ENCODE peak calls at places on chromosome 7, in six cellular contexts. One of them, this sample, is unnamed.

GRCh38 chr7:149759111-149759510 is 14.3 kb downstream of the ZNF467 start:
- DNase-seq in Caco-2: no peak
- DNase-seq in GM10248: no peak
- DNase-seq in HCT116: no peak
- DNase-seq in AG04450: no peak
- DNase-seq in left ventricle myocardium inferior: no peak
- DNase-seq in this sample: no peak

GRCh38 chr7:54985405-54986360 is 33.1 kb upstream of the EGFR start:
- DNase-seq in Caco-2: peak
- DNase-seq in GM10248: no peak
- DNase-seq in AG04450: peak
- DNase-seq in left ventricle myocardium inferior: no peak
- DNase-seq in HCT116: peak
- DNase-seq in this sample: no peak

GRCh38 chr7:377069-378040 is 87.4 kb downstream of the FOXL3 start:
- DNase-seq in HCT116: no peak
- DNase-seq in Caco-2: peak
- DNase-seq in AG04450: no peak
- DNase-seq in GM10248: no peak
- DNase-seq in left ventricle myocardium inferior: peak
- DNase-seq in this sample: no peak

GRCh38 chr7:91270372-91270771 is 6.1 kb downstream of the FZD1 start:
- DNase-seq in left ventricle myocardium inferior: no peak
- DNase-seq in Caco-2: no peak
- DNase-seq in AG04450: no peak
- DNase-seq in HCT116: no peak
- DNase-seq in GM10248: no peak
- DNase-seq in this sample: no peak

GRCh38 chr7:90738249-90738648 is 142.1 kb downstream of the CDK14 start:
- DNase-seq in HCT116: no peak
- DNase-seq in left ventricle myocardium inferior: no peak
- DNase-seq in Caco-2: no peak
- DNase-seq in GM10248: no peak
- DNase-seq in AG04450: no peak
- DNase-seq in this sample: no peak

GRCh38 chr7:47893238-47893637 is 55.0 kb downstream of the PKD1L1 start:
- DNase-seq in HCT116: peak
- DNase-seq in left ventricle myocardium inferior: no peak
- DNase-seq in GM10248: peak
- DNase-seq in Caco-2: no peak
- DNase-seq in AG04450: no peak
- DNase-seq in this sample: no peak

GRCh38 chr7:110839866-110840265 is 251.1 kb upstream of the LRRN3 start:
- DNase-seq in HCT116: no peak
- DNase-seq in AG04450: peak
- DNase-seq in left ventricle myocardium inferior: peak
- DNase-seq in GM10248: no peak
- DNase-seq in Caco-2: no peak
- DNase-seq in this sample: no peak

GRCh38 chr7:148327379-148327778 is 263.2 kb upstream of the C7orf33 start:
- DNase-seq in Caco-2: no peak
- DNase-seq in AG04450: no peak
- DNase-seq in GM10248: no peak
- DNase-seq in HCT116: no peak
- DNase-seq in left ventricle myocardium inferior: no peak
- DNase-seq in this sample: no peak

GRCh38 chr7:48074231-48074654 is 14.8 kb upstream of the UPP1 start:
- DNase-seq in Caco-2: no peak
- DNase-seq in AG04450: no peak
- DNase-seq in HCT116: no peak
- DNase-seq in left ventricle myocardium inferior: no peak
- DNase-seq in GM10248: no peak
- DNase-seq in this sample: no peak

GRCh38 chr7:122675011-122675410 is 23.9 kb downstream of the RNF133 start:
- DNase-seq in left ventricle myocardium inferior: no peak
- DNase-seq in AG04450: no peak
- DNase-seq in Caco-2: no peak
- DNase-seq in GM10248: no peak
- DNase-seq in HCT116: no peak
- DNase-seq in this sample: no peak

GRCh38 chr7:144384071-144384470 is 19.4 kb downstream of the NOBOX start:
- DNase-seq in GM10248: no peak
- DNase-seq in left ventricle myocardium inferior: no peak
- DNase-seq in Caco-2: no peak
- DNase-seq in AG04450: no peak
- DNase-seq in HCT116: peak
- DNase-seq in this sample: no peak

GRCh38 chr7:106643189-106643588 is 17.8 kb downstream of the CCDC71L start:
- DNase-seq in AG04450: no peak
- DNase-seq in GM10248: no peak
- DNase-seq in HCT116: no peak
- DNase-seq in left ventricle myocardium inferior: no peak
- DNase-seq in Caco-2: no peak
- DNase-seq in this sample: no peak

GRCh38 chr7:42843209-42843800 is 68.6 kb downstream of the C7orf25 start:
- DNase-seq in AG04450: no peak
- DNase-seq in Caco-2: peak
- DNase-seq in HCT116: peak
- DNase-seq in GM10248: peak
- DNase-seq in left ventricle myocardium inferior: peak
- DNase-seq in this sample: peak

GRCh38 chr7:2629740-2630681 is 1.8 kb upstream of the TTYH3 start:
- DNase-seq in HCT116: no peak
- DNase-seq in GM10248: no peak
- DNase-seq in Caco-2: no peak
- DNase-seq in AG04450: no peak
- DNase-seq in left ventricle myocardium inferior: no peak
- DNase-seq in this sample: peak

GRCh38 chr7:38880454-38880853 is 28.5 kb downstream of the VPS41 start:
- DNase-seq in left ventricle myocardium inferior: no peak
- DNase-seq in GM10248: no peak
- DNase-seq in Caco-2: no peak
- DNase-seq in AG04450: no peak
- DNase-seq in HCT116: no peak
- DNase-seq in this sample: no peak

GRCh38 chr7:141634065-141634464 is 67.9 kb downstream of the DENND11 start:
- DNase-seq in GM10248: no peak
- DNase-seq in AG04450: no peak
- DNase-seq in HCT116: no peak
- DNase-seq in Caco-2: no peak
- DNase-seq in left ventricle myocardium inferior: no peak
- DNase-seq in this sample: no peak

GRCh38 chr7:148802101-148802493 is 82.0 kb downstream of the EZH2 start:
- DNase-seq in GM10248: no peak
- DNase-seq in Caco-2: no peak
- DNase-seq in AG04450: no peak
- DNase-seq in left ventricle myocardium inferior: no peak
- DNase-seq in HCT116: no peak
- DNase-seq in this sample: no peak

GRCh38 chr7:106167439-106168136 is 55.5 kb upstream of the SYPL1 start:
- DNase-seq in AG04450: no peak
- DNase-seq in GM10248: no peak
- DNase-seq in Caco-2: no peak
- DNase-seq in left ventricle myocardium inferior: no peak
- DNase-seq in HCT116: no peak
- DNase-seq in this sample: no peak

GRCh38 chr7:139875821-139876241 is 46.8 kb downstream of the TBXAS1 start:
- DNase-seq in left ventricle myocardium inferior: no peak
- DNase-seq in GM10248: no peak
- DNase-seq in AG04450: no peak
- DNase-seq in Caco-2: no peak
- DNase-seq in HCT116: no peak
- DNase-seq in this sample: no peak

GRCh38 chr7:2030475-2031456 is 202.0 kb downstream of the MAD1L1 start:
- DNase-seq in Caco-2: peak
- DNase-seq in HCT116: no peak
- DNase-seq in left ventricle myocardium inferior: peak
- DNase-seq in GM10248: no peak
- DNase-seq in AG04450: no peak
- DNase-seq in this sample: no peak

GRCh38 chr7:75869776-75870379 is 9.0 kb upstream of the RHBDD2 start:
- DNase-seq in Caco-2: no peak
- DNase-seq in GM10248: no peak
- DNase-seq in AG04450: no peak
- DNase-seq in left ventricle myocardium inferior: no peak
- DNase-seq in HCT116: no peak
- DNase-seq in this sample: no peak

GRCh38 chr7:7944619-7945282 is 23.8 kb upstream of the GLCCI1 start:
- DNase-seq in AG04450: no peak
- DNase-seq in GM10248: peak
- DNase-seq in Caco-2: no peak
- DNase-seq in HCT116: no peak
- DNase-seq in left ventricle myocardium inferior: no peak
- DNase-seq in this sample: peak

GRCh38 chr7:102098986-102099385 is 187.7 kb upstream of the SH2B2 start:
- DNase-seq in Caco-2: peak
- DNase-seq in left ventricle myocardium inferior: no peak
- DNase-seq in AG04450: no peak
- DNase-seq in HCT116: no peak
- DNase-seq in GM10248: no peak
- DNase-seq in this sample: no peak

GRCh38 chr7:121278120-121279021 is 50.4 kb upstream of the WNT16 start:
- DNase-seq in GM10248: peak
- DNase-seq in left ventricle myocardium inferior: no peak
- DNase-seq in Caco-2: no peak
- DNase-seq in AG04450: no peak
- DNase-seq in HCT116: no peak
- DNase-seq in this sample: no peak

GRCh38 chr7:155669717-155670505 is 25.4 kb downstream of the RBM33 start:
- DNase-seq in Caco-2: no peak
- DNase-seq in left ventricle myocardium inferior: no peak
- DNase-seq in AG04450: no peak
- DNase-seq in HCT116: no peak
- DNase-seq in GM10248: no peak
- DNase-seq in this sample: no peak

GRCh38 chr7:39300276-39300675 is 265.9 kb upstream of the YAE1 start:
- DNase-seq in AG04450: no peak
- DNase-seq in Caco-2: no peak
- DNase-seq in GM10248: no peak
- DNase-seq in left ventricle myocardium inferior: no peak
- DNase-seq in HCT116: no peak
- DNase-seq in this sample: no peak

GRCh38 chr7:121103091-121103490 is 114.6 kb downstream of the CPED1 start:
- DNase-seq in Caco-2: no peak
- DNase-seq in GM10248: no peak
- DNase-seq in left ventricle myocardium inferior: no peak
- DNase-seq in AG04450: no peak
- DNase-seq in HCT116: no peak
- DNase-seq in this sample: no peak

GRCh38 chr7:134547738-134548054 is 1.2 kb upstream of the AKR1B15 start:
- DNase-seq in AG04450: no peak
- DNase-seq in HCT116: no peak
- DNase-seq in left ventricle myocardium inferior: peak
- DNase-seq in Caco-2: peak
- DNase-seq in GM10248: peak
- DNase-seq in this sample: no peak

GRCh38 chr7:123782071-123782798 is 33.4 kb upstream of the WASL start:
- DNase-seq in GM10248: no peak
- DNase-seq in AG04450: no peak
- DNase-seq in Caco-2: no peak
- DNase-seq in HCT116: no peak
- DNase-seq in left ventricle myocardium inferior: no peak
- DNase-seq in this sample: no peak

GRCh38 chr7:115145512-115145911 is 223.6 kb downstream of the MDFIC start:
- DNase-seq in HCT116: no peak
- DNase-seq in AG04450: no peak
- DNase-seq in Caco-2: no peak
- DNase-seq in GM10248: no peak
- DNase-seq in left ventricle myocardium inferior: no peak
- DNase-seq in this sample: no peak

GRCh38 chr7:121313793-121314676 is 14.8 kb upstream of the WNT16 start:
- DNase-seq in GM10248: no peak
- DNase-seq in left ventricle myocardium inferior: no peak
- DNase-seq in HCT116: peak
- DNase-seq in Caco-2: no peak
- DNase-seq in AG04450: no peak
- DNase-seq in this sample: no peak

GRCh38 chr7:116161733-116162132 is 48.6 kb upstream of the TES start:
- DNase-seq in Caco-2: peak
- DNase-seq in AG04450: no peak
- DNase-seq in GM10248: no peak
- DNase-seq in left ventricle myocardium inferior: no peak
- DNase-seq in HCT116: no peak
- DNase-seq in this sample: no peak

GRCh38 chr7:2172311-2173183 is 60.2 kb downstream of the MAD1L1 start:
- DNase-seq in left ventricle myocardium inferior: no peak
- DNase-seq in GM10248: no peak
- DNase-seq in Caco-2: no peak
- DNase-seq in HCT116: no peak
- DNase-seq in AG04450: peak
- DNase-seq in this sample: no peak

GRCh38 chr7:71976670-71977069 is 435.5 kb downstream of the CALN1 start:
- DNase-seq in Caco-2: no peak
- DNase-seq in GM10248: no peak
- DNase-seq in AG04450: no peak
- DNase-seq in HCT116: no peak
- DNase-seq in left ventricle myocardium inferior: no peak
- DNase-seq in this sample: no peak

GRCh38 chr7:71974611-71975010 is 437.5 kb downstream of the CALN1 start:
- DNase-seq in HCT116: no peak
- DNase-seq in Caco-2: no peak
- DNase-seq in left ventricle myocardium inferior: no peak
- DNase-seq in GM10248: no peak
- DNase-seq in AG04450: no peak
- DNase-seq in this sample: no peak

GRCh38 chr7:71972513-71972912 is 439.6 kb downstream of the CALN1 start:
- DNase-seq in left ventricle myocardium inferior: no peak
- DNase-seq in AG04450: no peak
- DNase-seq in HCT116: no peak
- DNase-seq in GM10248: no peak
- DNase-seq in Caco-2: no peak
- DNase-seq in this sample: no peak
- TF ChIP-seq CTCF in left ventricle myocardium inferior: no peak
- TF ChIP-seq CTCF in AG04450: no peak
- TF ChIP-seq CTCF in HCT116: no peak
- TF ChIP-seq CTCF in GM10248: no peak
- TF ChIP-seq CTCF in Caco-2: no peak
- TF ChIP-seq CTCF in this sample: no peak

GRCh38 chr7:79286181-79286580 is 167.3 kb downstream of the MAGI2 start:
- DNase-seq in Caco-2: no peak
- DNase-seq in GM10248: no peak
- DNase-seq in HCT116: no peak
- DNase-seq in AG04450: no peak
- DNase-seq in left ventricle myocardium inferior: no peak
- DNase-seq in this sample: no peak
- TF ChIP-seq CTCF in Caco-2: no peak
- TF ChIP-seq CTCF in GM10248: no peak
- TF ChIP-seq CTCF in HCT116: no peak
- TF ChIP-seq CTCF in AG04450: no peak
- TF ChIP-seq CTCF in left ventricle myocardium inferior: no peak
- TF ChIP-seq CTCF in this sample: no peak

GRCh38 chr7:78226059-78226658 is 427.6 kb downstream of the PHTF2 start:
- DNase-seq in HCT116: peak
- DNase-seq in GM10248: no peak
- DNase-seq in Caco-2: no peak
- DNase-seq in left ventricle myocardium inferior: peak
- DNase-seq in AG04450: no peak
- DNase-seq in this sample: peak
- TF ChIP-seq CTCF in HCT116: peak
- TF ChIP-seq CTCF in GM10248: peak
- TF ChIP-seq CTCF in Caco-2: peak
- TF ChIP-seq CTCF in left ventricle myocardium inferior: peak
- TF ChIP-seq CTCF in AG04450: peak
- TF ChIP-seq CTCF in this sample: peak

GRCh38 chr7:142885311-142886230 is at the start of gene TRPV6:
- DNase-seq in AG04450: no peak
- DNase-seq in left ventricle myocardium inferior: no peak
- DNase-seq in Caco-2: peak
- DNase-seq in GM10248: no peak
- DNase-seq in HCT116: peak
- DNase-seq in this sample: no peak
- TF ChIP-seq CTCF in AG04450: no peak
- TF ChIP-seq CTCF in left ventricle myocardium inferior: no peak
- TF ChIP-seq CTCF in Caco-2: no peak
- TF ChIP-seq CTCF in GM10248: no peak
- TF ChIP-seq CTCF in HCT116: no peak
- TF ChIP-seq CTCF in this sample: no peak

This sample was measured in glutamatergic neuron.